ENCODE peak calls at places on chromosomes 13 and 19, in seven cellular contexts. One of them, this sample, is unnamed.

GRCh38 chr19:7265963-7266362 is 28.3 kb downstream of the INSR start:
- DNase-seq in NCI-H1092 treated with DMSO at 0.1 percent for 48 hours: no peak
- DNase-seq in hypothalamus: no peak
- DNase-seq in stimulated activated CD4-positive, alpha-beta T cell treated with anti-CD3 and anti-CD28 coated beads, Interleukin-2, amount 100 ng/mL, for 48 hours: no peak
- DNase-seq in neuronal stem cell: no peak
- DNase-seq in thoracic aorta: no peak
- DNase-seq in stimulated activated CD8-positive, alpha-beta memory T cell treated with anti-CD3 and anti-CD28 coated beads, Interleukin-7, amount 100 ng/mL, for 48 hours: no peak
- DNase-seq in this sample: no peak

GRCh38 chr13:113788413-113789135 is 29.5 kb downstream of the TMEM255B start:
- DNase-seq in stimulated activated CD4-positive, alpha-beta T cell treated with anti-CD3 and anti-CD28 coated beads, Interleukin-2, amount 100 ng/mL, for 48 hours: no peak
- DNase-seq in neuronal stem cell: no peak
- DNase-seq in thoracic aorta: no peak
- DNase-seq in NCI-H1092 treated with DMSO at 0.1 percent for 48 hours: no peak
- DNase-seq in hypothalamus: no peak
- DNase-seq in stimulated activated CD8-positive, alpha-beta memory T cell treated with anti-CD3 and anti-CD28 coated beads, Interleukin-7, amount 100 ng/mL, for 48 hours: no peak
- DNase-seq in this sample: no peak

GRCh38 chr13:48818495-48818961 is 157.2 kb upstream of the FNDC3A start:
- DNase-seq in neuronal stem cell: no peak
- DNase-seq in stimulated activated CD8-positive, alpha-beta memory T cell treated with anti-CD3 and anti-CD28 coated beads, Interleukin-7, amount 100 ng/mL, for 48 hours: no peak
- DNase-seq in hypothalamus: no peak
- DNase-seq in stimulated activated CD4-positive, alpha-beta T cell treated with anti-CD3 and anti-CD28 coated beads, Interleukin-2, amount 100 ng/mL, for 48 hours: no peak
- DNase-seq in NCI-H1092 treated with DMSO at 0.1 percent for 48 hours: no peak
- DNase-seq in thoracic aorta: no peak
- DNase-seq in this sample: no peak

GRCh38 chr13:86946734-86947133 is 724.4 kb upstream of the SLITRK5 start:
- DNase-seq in stimulated activated CD4-positive, alpha-beta T cell treated with anti-CD3 and anti-CD28 coated beads, Interleukin-2, amount 100 ng/mL, for 48 hours: no peak
- DNase-seq in hypothalamus: no peak
- DNase-seq in stimulated activated CD8-positive, alpha-beta memory T cell treated with anti-CD3 and anti-CD28 coated beads, Interleukin-7, amount 100 ng/mL, for 48 hours: no peak
- DNase-seq in thoracic aorta: no peak
- DNase-seq in neuronal stem cell: no peak
- DNase-seq in NCI-H1092 treated with DMSO at 0.1 percent for 48 hours: no peak
- DNase-seq in this sample: no peak

GRCh38 chr19:39078436-39079200 is 5.5 kb upstream of the ACP7 start:
- DNase-seq in neuronal stem cell: no peak
- DNase-seq in stimulated activated CD8-positive, alpha-beta memory T cell treated with anti-CD3 and anti-CD28 coated beads, Interleukin-7, amount 100 ng/mL, for 48 hours: no peak
- DNase-seq in stimulated activated CD4-positive, alpha-beta T cell treated with anti-CD3 and anti-CD28 coated beads, Interleukin-2, amount 100 ng/mL, for 48 hours: no peak
- DNase-seq in thoracic aorta: no peak
- DNase-seq in hypothalamus: no peak
- DNase-seq in NCI-H1092 treated with DMSO at 0.1 percent for 48 hours: no peak
- DNase-seq in this sample: no peak

GRCh38 chr13:73334459-73334858 is 275.7 kb downstream of the KLF5 start:
- DNase-seq in stimulated activated CD8-positive, alpha-beta memory T cell treated with anti-CD3 and anti-CD28 coated beads, Interleukin-7, amount 100 ng/mL, for 48 hours: no peak
- DNase-seq in hypothalamus: no peak
- DNase-seq in thoracic aorta: no peak
- DNase-seq in NCI-H1092 treated with DMSO at 0.1 percent for 48 hours: no peak
- DNase-seq in neuronal stem cell: no peak
- DNase-seq in stimulated activated CD4-positive, alpha-beta T cell treated with anti-CD3 and anti-CD28 coated beads, Interleukin-2, amount 100 ng/mL, for 48 hours: no peak
- DNase-seq in this sample: no peak

GRCh38 chr13:79227418-79227817 is 178.6 kb downstream of the RBM26 start:
- DNase-seq in stimulated activated CD8-positive, alpha-beta memory T cell treated with anti-CD3 and anti-CD28 coated beads, Interleukin-7, amount 100 ng/mL, for 48 hours: no peak
- DNase-seq in NCI-H1092 treated with DMSO at 0.1 percent for 48 hours: peak; percentile 81
- DNase-seq in stimulated activated CD4-positive, alpha-beta T cell treated with anti-CD3 and anti-CD28 coated beads, Interleukin-2, amount 100 ng/mL, for 48 hours: no peak
- DNase-seq in thoracic aorta: no peak
- DNase-seq in neuronal stem cell: no peak
- DNase-seq in hypothalamus: no peak
- DNase-seq in this sample: no peak

GRCh38 chr19:55526216-55527196 is 10.4 kb downstream of the SBK2 start:
- DNase-seq in thoracic aorta: no peak
- DNase-seq in neuronal stem cell: no peak
- DNase-seq in stimulated activated CD4-positive, alpha-beta T cell treated with anti-CD3 and anti-CD28 coated beads, Interleukin-2, amount 100 ng/mL, for 48 hours: no peak
- DNase-seq in hypothalamus: no peak
- DNase-seq in NCI-H1092 treated with DMSO at 0.1 percent for 48 hours: peak; percentile 87
- DNase-seq in stimulated activated CD8-positive, alpha-beta memory T cell treated with anti-CD3 and anti-CD28 coated beads, Interleukin-7, amount 100 ng/mL, for 48 hours: no peak
- DNase-seq in this sample: no peak

GRCh38 chr19:5299137-5299536 is 41.5 kb downstream of the PTPRS start:
- DNase-seq in thoracic aorta: no peak
- DNase-seq in stimulated activated CD4-positive, alpha-beta T cell treated with anti-CD3 and anti-CD28 coated beads, Interleukin-2, amount 100 ng/mL, for 48 hours: no peak
- DNase-seq in neuronal stem cell: no peak
- DNase-seq in NCI-H1092 treated with DMSO at 0.1 percent for 48 hours: no peak
- DNase-seq in stimulated activated CD8-positive, alpha-beta memory T cell treated with anti-CD3 and anti-CD28 coated beads, Interleukin-7, amount 100 ng/mL, for 48 hours: no peak
- DNase-seq in hypothalamus: no peak
- DNase-seq in this sample: no peak

GRCh38 chr13:21933001-21933400 is 262.1 kb downstream of the FGF9 start:
- DNase-seq in stimulated activated CD4-positive, alpha-beta T cell treated with anti-CD3 and anti-CD28 coated beads, Interleukin-2, amount 100 ng/mL, for 48 hours: no peak
- DNase-seq in thoracic aorta: no peak
- DNase-seq in hypothalamus: no peak
- DNase-seq in NCI-H1092 treated with DMSO at 0.1 percent for 48 hours: peak; percentile 54
- DNase-seq in neuronal stem cell: no peak
- DNase-seq in stimulated activated CD8-positive, alpha-beta memory T cell treated with anti-CD3 and anti-CD28 coated beads, Interleukin-7, amount 100 ng/mL, for 48 hours: no peak
- DNase-seq in this sample: no peak

GRCh38 chr13:102273111-102273510 is 128.7 kb downstream of the FGF14 start:
- DNase-seq in hypothalamus: no peak
- DNase-seq in NCI-H1092 treated with DMSO at 0.1 percent for 48 hours: no peak
- DNase-seq in stimulated activated CD8-positive, alpha-beta memory T cell treated with anti-CD3 and anti-CD28 coated beads, Interleukin-7, amount 100 ng/mL, for 48 hours: no peak
- DNase-seq in neuronal stem cell: no peak
- DNase-seq in thoracic aorta: no peak
- DNase-seq in stimulated activated CD4-positive, alpha-beta T cell treated with anti-CD3 and anti-CD28 coated beads, Interleukin-2, amount 100 ng/mL, for 48 hours: no peak
- DNase-seq in this sample: no peak

GRCh38 chr19:16205205-16206045 is 7.7 kb downstream of the AP1M1 start:
- DNase-seq in neuronal stem cell: no peak
- DNase-seq in stimulated activated CD4-positive, alpha-beta T cell treated with anti-CD3 and anti-CD28 coated beads, Interleukin-2, amount 100 ng/mL, for 48 hours: no peak
- DNase-seq in hypothalamus: no peak
- DNase-seq in thoracic aorta: no peak
- DNase-seq in stimulated activated CD8-positive, alpha-beta memory T cell treated with anti-CD3 and anti-CD28 coated beads, Interleukin-7, amount 100 ng/mL, for 48 hours: no peak
- DNase-seq in NCI-H1092 treated with DMSO at 0.1 percent for 48 hours: no peak
- DNase-seq in this sample: no peak

GRCh38 chr19:2271516-2272103 is 10.4 kb downstream of the PEAK3 start:
- DNase-seq in neuronal stem cell: no peak
- DNase-seq in thoracic aorta: no peak
- DNase-seq in hypothalamus: no peak
- DNase-seq in stimulated activated CD8-positive, alpha-beta memory T cell treated with anti-CD3 and anti-CD28 coated beads, Interleukin-7, amount 100 ng/mL, for 48 hours: no peak
- DNase-seq in stimulated activated CD4-positive, alpha-beta T cell treated with anti-CD3 and anti-CD28 coated beads, Interleukin-2, amount 100 ng/mL, for 48 hours: no peak
- DNase-seq in NCI-H1092 treated with DMSO at 0.1 percent for 48 hours: no peak
- DNase-seq in this sample: no peak

GRCh38 chr13:42905542-42905941 is 86.5 kb downstream of the EPSTI1 start:
- DNase-seq in stimulated activated CD8-positive, alpha-beta memory T cell treated with anti-CD3 and anti-CD28 coated beads, Interleukin-7, amount 100 ng/mL, for 48 hours: no peak
- DNase-seq in thoracic aorta: no peak
- DNase-seq in stimulated activated CD4-positive, alpha-beta T cell treated with anti-CD3 and anti-CD28 coated beads, Interleukin-2, amount 100 ng/mL, for 48 hours: no peak
- DNase-seq in hypothalamus: no peak
- DNase-seq in NCI-H1092 treated with DMSO at 0.1 percent for 48 hours: no peak
- DNase-seq in neuronal stem cell: no peak
- DNase-seq in this sample: no peak

GRCh38 chr19:4986471-4986888 is 17.6 kb downstream of the KDM4B start:
- DNase-seq in thoracic aorta: no peak
- DNase-seq in stimulated activated CD4-positive, alpha-beta T cell treated with anti-CD3 and anti-CD28 coated beads, Interleukin-2, amount 100 ng/mL, for 48 hours: no peak
- DNase-seq in stimulated activated CD8-positive, alpha-beta memory T cell treated with anti-CD3 and anti-CD28 coated beads, Interleukin-7, amount 100 ng/mL, for 48 hours: no peak
- DNase-seq in NCI-H1092 treated with DMSO at 0.1 percent for 48 hours: no peak
- DNase-seq in neuronal stem cell: no peak
- DNase-seq in hypothalamus: no peak
- DNase-seq in this sample: no peak

This sample was measured in CMK.